ENCODE peak calls at places on chromosomes 1 and 21, in five cellular contexts. C is tibial nerve, J is endothelial cell of umbilical vein, R is spleen, H is right lobe of liver. E is an unnamed sample. For H3K4me1, the result is how much of the 10 kb centered on the place peaks cover.

GRCh38 chr1:61270761-61271411 is 188.5 kb downstream of the NFIA start:
- DNase-seq in C (no peak), J (peak), R (no peak), H (no peak), E (no peak)

GRCh38 chr1:73800376-73800775 is 397.6 kb downstream of the LRRIQ3 start:
- DNase-seq in C (no peak), J (no peak), R (no peak), H (no peak), E (no peak)

GRCh38 chr1:88036345-88036999 is 647.6 kb upstream of the PKN2 start:
- DNase-seq in C (no peak), J (no peak), R (peak), H (no peak), E (no peak)

GRCh38 chr21:34936299-34936698 is 112.8 kb downstream of the RUNX1 start:
- DNase-seq in C (no peak), J (no peak), R (no peak), H (no peak), E (no peak)

GRCh38 chr1:152398812-152399698 is 15.0 kb downstream of the CRNN start:
- DNase-seq in C (no peak), J (no peak), R (no peak), H (no peak), E (no peak)

GRCh38 chr1:118486213-118486612 is 301.2 kb upstream of the SPAG17 start:
- DNase-seq in C (no peak), J (no peak), R (no peak), H (no peak), E (no peak)

GRCh38 chr1:65998763-65999583 is 206.3 kb downstream of the PDE4B start:
- DNase-seq in C (no peak), J (no peak), R (no peak), H (no peak), E (no peak)

GRCh38 chr1:12810691-12811408 is 19.7 kb downstream of the PRAMEF1 start:
- DNase-seq in C (no peak), J (no peak), R (no peak), H (no peak), E (no peak)

GRCh38 chr1:80036690-80037432 is 1030.3 kb upstream of the ADGRL4 start:
- DNase-seq in C (no peak), J (no peak), R (no peak), H (no peak), E (no peak)

GRCh38 chr1:21168444-21168843 is 8.3 kb downstream of the EIF4G3 start:
- DNase-seq in C (no peak), J (no peak), R (no peak), H (no peak), E (no peak)

GRCh38 chr1:67978988-67979516 is 71.4 kb downstream of the DIRAS3 start:
- DNase-seq in C (no peak), J (peak), R (no peak), H (no peak), E (no peak)

GRCh38 chr1:46522969-46523320 is 28.5 kb downstream of the KNCN start:
- DNase-seq in C (no peak), J (no peak), R (peak), H (no peak), E (no peak)

GRCh38 chr1:244843148-244843978 is 7.9 kb downstream of the COX20 start:
- DNase-seq in C (no peak), J (no peak), R (no peak), H (no peak), E (no peak)

GRCh38 chr1:158290571-158290935 is 830 bp downstream of the CD1C start:
- DNase-seq in C (no peak), J (no peak), R (no peak), H (no peak), E (no peak)
- H3K4me1 ChIP-seq in C (under half), J (under half), R (under half), H (under half), E (under half)

GRCh38 chr1:214846276-214846675 is 236.3 kb upstream of the KCNK2 start:
- DNase-seq in C (no peak), J (no peak), R (no peak), H (no peak), E (no peak)

GRCh38 chr1:214846971-214847810 is 235.3 kb upstream of the KCNK2 start:
- DNase-seq in C (no peak), J (no peak), R (no peak), H (no peak), E (no peak)

GRCh38 chr1:214843281-214843680 is 239.3 kb upstream of the KCNK2 start:
- DNase-seq in C (no peak), J (no peak), R (no peak), H (no peak), E (no peak)

GRCh38 chr1:214842856-214843255 is 239.7 kb upstream of the KCNK2 start:
- DNase-seq in C (no peak), J (no peak), R (no peak), H (no peak), E (no peak)

GRCh38 chr1:214844319-214844718 is 238.2 kb upstream of the KCNK2 start:
- DNase-seq in C (no peak), J (no peak), R (no peak), H (no peak), E (no peak)
- TF ChIP-seq POLR2A in C (no peak), J (no peak), R (no peak), H (no peak), E (no peak)

DNA sequence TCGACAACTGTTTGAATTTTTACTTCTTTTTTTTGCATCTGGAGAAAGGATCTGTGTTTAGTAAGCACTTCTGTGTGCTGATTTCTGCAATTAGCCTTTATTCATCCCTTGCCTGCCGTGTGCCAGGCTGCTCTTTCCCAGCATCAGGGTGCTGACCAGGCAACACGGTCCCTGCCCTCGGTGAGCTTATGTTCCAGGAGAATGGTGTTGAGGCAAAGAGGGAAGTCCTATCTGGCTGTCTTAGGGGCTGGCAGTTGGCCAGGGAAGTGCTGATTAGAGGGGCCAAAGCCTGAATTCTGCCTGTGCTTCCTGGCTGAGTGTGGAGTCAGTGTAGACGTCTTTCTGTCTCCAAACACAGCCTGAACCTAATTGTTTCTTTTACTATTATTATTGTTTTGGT is 187.1 kb downstream of the CAMTA1 start:
- DNase-seq in C (no peak), J (no peak), R (no peak), H (no peak), E (no peak)
- H3K4me1 ChIP-seq in C (under half), J (under half), R (under half), H (under half), E (under half)

GRCh38 chr1:55216078-55216477 is 914 bp upstream of the USP24 start:
- DNase-seq in C (no peak), J (no peak), R (no peak), H (no peak), E (no peak)

GRCh38 chr1:55213885-55214213 is 1.3 kb downstream of the USP24 start:
- DNase-seq in C (no peak), J (no peak), R (peak), H (no peak), E (peak)

GRCh38 chr1:55214903-55215193 is 316 bp downstream of the USP24 start:
- DNase-seq in C (no peak), J (peak), R (no peak), H (no peak), E (peak)

GRCh38 chr1:55214214-55214902 is 806 bp downstream of the USP24 start:
- DNase-seq in C (peak), J (peak), R (peak), H (peak), E (peak)

DNA sequence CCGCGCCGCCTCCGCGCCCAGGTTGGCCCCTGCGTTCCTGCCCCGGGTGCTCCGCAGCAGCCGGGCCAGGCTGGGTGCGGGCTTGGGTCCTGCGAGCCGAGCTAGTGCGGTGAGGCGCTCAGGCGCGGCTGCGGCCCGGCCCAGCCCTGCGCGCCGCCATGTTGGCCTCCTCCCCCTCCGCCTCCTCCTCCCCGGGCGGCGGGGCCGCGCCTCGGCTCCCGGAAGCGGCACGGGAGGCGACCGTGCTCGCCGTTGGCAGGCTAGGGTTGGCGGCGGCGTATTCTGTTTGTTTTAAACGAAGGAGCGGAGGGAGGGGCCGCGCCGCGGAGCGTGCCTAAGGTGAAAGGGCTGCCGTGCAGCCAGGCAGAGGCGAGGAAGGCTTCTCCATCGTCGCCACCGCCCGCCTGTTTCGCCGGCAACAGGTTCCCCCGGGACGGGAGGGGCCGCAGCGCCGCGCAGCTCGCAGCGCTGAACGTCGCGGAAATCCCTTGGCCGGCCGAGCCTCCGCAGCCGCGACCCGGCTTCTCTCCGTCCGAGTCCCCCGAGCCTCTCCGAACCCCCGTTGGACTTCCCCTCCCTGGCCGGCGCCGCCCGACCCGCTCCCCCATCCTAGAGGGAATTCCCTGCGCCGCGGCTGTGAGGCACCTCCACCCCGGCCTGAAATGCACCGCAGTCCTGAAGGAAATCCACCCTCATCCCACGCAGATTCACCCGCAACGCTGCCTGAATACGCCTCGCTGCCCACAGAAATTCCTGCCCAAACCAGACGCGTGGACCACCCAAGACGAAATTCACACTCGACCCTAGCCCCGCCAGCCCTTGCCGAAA is at the start of gene USP24:
- DNase-seq in C (peak), J (peak), R (peak), H (peak), E (peak)
- TF ChIP-seq POLR2A in C (peak), J (peak), R (peak), H (peak), E (peak)

GRCh38 chr1:1234180-1234808 is 2.3 kb downstream of the B3GALT6 start:
- DNase-seq in C (no peak), J (no peak), R (no peak), H (no peak), E (no peak)
- H3K4me1 ChIP-seq in C (half or more), J (under half), R (under half), H (under half), E (under half)

GRCh38 chr1:33182896-33183295 is 1.1 kb upstream of the TRIM62 start:
- DNase-seq in C (no peak), J (no peak), R (no peak), H (no peak), E (no peak)

GRCh38 chr1:33181906-33182305 is at the start of gene TRIM62:
- DNase-seq in C (peak), J (peak), R (peak), H (peak), E (peak)

GRCh38 chr1:33182452-33182851 is 609 bp upstream of the TRIM62 start:
- DNase-seq in C (peak), J (no peak), R (no peak), H (no peak), E (peak)

GRCh38 chr1:33180226-33181037 is 1.4 kb downstream of the TRIM62 start:
- DNase-seq in C (peak), J (peak), R (peak), H (peak), E (peak)

DNA sequence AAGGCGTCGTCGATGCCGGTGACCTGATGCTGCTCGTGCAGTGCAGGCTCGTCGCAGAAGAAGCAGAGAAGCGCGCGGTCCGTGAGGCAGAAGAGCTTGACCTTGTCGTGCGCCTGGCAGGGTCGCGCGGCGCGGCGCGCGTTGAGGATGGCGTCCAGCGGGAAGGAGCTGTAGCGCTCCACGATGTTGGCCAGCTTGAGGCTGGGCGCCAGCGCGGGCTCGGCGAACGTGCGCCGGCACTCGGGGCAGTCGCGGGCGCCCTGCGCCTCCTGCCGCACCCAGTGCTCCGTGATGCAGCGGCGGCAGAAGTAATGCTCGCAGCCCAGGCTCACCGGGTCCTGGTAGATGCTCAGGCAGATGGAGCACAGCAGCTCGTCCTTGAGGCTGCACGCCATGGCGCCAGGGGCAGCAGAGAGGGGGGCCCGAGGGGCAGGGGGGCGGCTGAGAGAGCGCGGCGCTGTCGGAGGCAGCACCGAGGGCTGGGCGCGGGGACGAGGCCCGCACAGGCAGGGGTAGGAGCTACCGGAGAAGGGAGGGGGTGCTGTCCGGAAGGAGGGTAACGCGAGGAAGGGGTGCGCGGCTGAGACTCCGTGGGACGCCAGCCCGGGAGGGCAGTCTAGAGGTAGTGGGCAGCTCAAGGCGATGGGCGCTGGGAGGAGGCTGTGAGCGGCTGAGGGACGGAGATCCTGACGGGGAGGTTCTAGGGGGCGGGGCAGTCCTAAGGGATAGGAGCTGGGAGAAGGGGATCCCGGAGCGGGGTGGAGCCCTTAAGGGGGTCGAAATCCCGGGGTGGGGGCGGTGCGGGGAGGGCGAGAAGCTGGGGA is 593 bp downstream of the TRIM62 start:
- DNase-seq in C (no peak), J (no peak), R (peak), H (peak), E (peak)
- TF ChIP-seq POLR2A in C (no peak), J (no peak), R (no peak), H (no peak), E (no peak)

GRCh38 chr21:22710725-22711124 is 1712.5 kb downstream of the NCAM2 start:
- DNase-seq in C (no peak), J (peak), R (no peak), H (no peak), E (no peak)
- H3K4me1 ChIP-seq in C (under half), J (under half), R (under half), H (under half), E (under half)

GRCh38 chr21:15061747-15062146 is 3.1 kb downstream of the NRIP1 start:
- DNase-seq in C (no peak), J (peak), R (no peak), H (no peak), E (no peak)

GRCh38 chr21:15061284-15061683 is 3.5 kb downstream of the NRIP1 start:
- DNase-seq in C (no peak), J (peak), R (no peak), H (no peak), E (no peak)

GRCh38 chr21:15062566-15062965 is 2.2 kb downstream of the NRIP1 start:
- DNase-seq in C (no peak), J (peak), R (no peak), H (no peak), E (no peak)

GRCh38 chr21:15059397-15059796 is 5.4 kb downstream of the NRIP1 start:
- DNase-seq in C (no peak), J (no peak), R (no peak), H (no peak), E (no peak)

DNA sequence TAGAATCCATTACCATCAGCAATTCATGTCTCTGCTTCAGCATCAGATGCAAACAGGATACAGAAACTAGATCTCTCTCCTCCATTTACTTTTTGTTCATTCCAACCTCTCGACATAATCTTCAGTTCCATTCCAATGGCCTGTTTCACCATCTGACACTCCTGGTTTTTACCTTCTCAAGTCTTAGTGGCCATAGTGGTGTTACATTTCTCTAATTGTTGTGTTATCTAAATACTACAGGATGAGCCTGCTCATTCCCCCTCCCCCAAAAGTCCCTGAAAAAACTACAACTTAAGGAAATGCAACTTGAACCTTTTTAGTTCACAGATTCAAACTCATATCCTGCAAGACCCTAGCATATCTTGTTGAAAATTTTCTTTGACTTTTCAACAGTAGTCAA is 4.0 kb downstream of the NRIP1 start:
- DNase-seq in C (no peak), J (no peak), R (no peak), H (no peak), E (no peak)
- TF ChIP-seq POLR2A in C (no peak), J (no peak), R (no peak), H (no peak), E (no peak)

GRCh38 chr1:1264868-1265272 is 8.8 kb downstream of the UBE2J2 start:
- DNase-seq in C (no peak), J (peak), R (no peak), H (no peak), E (no peak)

GRCh38 chr1:1267488-1268283 is 6.0 kb downstream of the UBE2J2 start:
- DNase-seq in C (no peak), J (no peak), R (no peak), H (no peak), E (no peak)

GRCh38 chr1:1260843-1261560 is 12.7 kb downstream of the UBE2J2 start:
- DNase-seq in C (no peak), J (peak), R (no peak), H (no peak), E (no peak)

GRCh38 chr1:1262759-1263158 is 10.9 kb downstream of the UBE2J2 start:
- DNase-seq in C (no peak), J (no peak), R (no peak), H (no peak), E (no peak)

GRCh38 chr1:1264026-1264425 is 9.6 kb downstream of the UBE2J2 start:
- DNase-seq in C (no peak), J (no peak), R (no peak), H (no peak), E (no peak)
- H3K4me1 ChIP-seq in C (under half), J (under half), R (under half), H (under half), E (under half)